ENCODE peak calls at places on chromosomes 13 and 19, in four cellular contexts. One of them, this sample, is unnamed.
A peak's percentile ranks its signal among the peaks of the same experiment; 100 is the strongest.

GRCh38 chr19:23402388-23402787 is 7.1 kb upstream of the ZNF91 start:
- DNase-seq in SK-N-SH: no peak
- DNase-seq in GM12878: no peak
- DNase-seq in HepG2: no peak
- DNase-seq in this sample: no peak

GRCh38 chr19:7641288-7642276 is 4.7 kb downstream of the STXBP2 start:
- DNase-seq in SK-N-SH: no peak
- DNase-seq in GM12878: no peak
- DNase-seq in HepG2: no peak
- DNase-seq in this sample: peak; percentile 26

GRCh38 chr19:18427080-18427751 is 8.0 kb downstream of the SSBP4 start:
- DNase-seq in SK-N-SH: no peak
- DNase-seq in GM12878: no peak
- DNase-seq in HepG2: no peak
- DNase-seq in this sample: no peak

GRCh38 chr13:39516140-39516539 is 86.9 kb downstream of the LHFPL6 start:
- DNase-seq in SK-N-SH: peak; percentile 38
- DNase-seq in GM12878: no peak
- DNase-seq in HepG2: no peak
- DNase-seq in this sample: no peak

GRCh38 chr19:5618591-5618990 is 4.0 kb downstream of the SAFB2 start:
- DNase-seq in SK-N-SH: no peak
- DNase-seq in GM12878: no peak
- DNase-seq in HepG2: no peak
- DNase-seq in this sample: no peak

GRCh38 chr19:17243854-17244617 is 1.7 kb downstream of the NR2F6 start:
- DNase-seq in SK-N-SH: peak; percentile 71
- DNase-seq in GM12878: no peak
- DNase-seq in HepG2: peak; percentile 51
- DNase-seq in this sample: no peak

GRCh38 chr13:29991343-29991742 is 140.9 kb upstream of the UBL3 start:
- DNase-seq in SK-N-SH: no peak
- DNase-seq in GM12878: no peak
- DNase-seq in HepG2: no peak
- DNase-seq in this sample: no peak

GRCh38 chr19:14476307-14476662 is 1.1 kb upstream of the PTGER1 start:
- DNase-seq in SK-N-SH: no peak
- DNase-seq in GM12878: no peak
- DNase-seq in HepG2: no peak
- DNase-seq in this sample: no peak

GRCh38 chr13:60019119-60019993 is 144.4 kb downstream of the DIAPH3 start:
- DNase-seq in SK-N-SH: no peak
- DNase-seq in GM12878: peak; percentile 17
- DNase-seq in HepG2: peak; percentile 3
- DNase-seq in this sample: no peak

GRCh38 chr19:11479470-11480080 is 1.3 kb downstream of the ELAVL3 start:
- DNase-seq in SK-N-SH: peak; percentile 98
- DNase-seq in GM12878: no peak
- DNase-seq in HepG2: peak; percentile 41
- DNase-seq in this sample: no peak

GRCh38 chr13:89061821-89062220 is 1390.7 kb downstream of the SLITRK5 start:
- DNase-seq in SK-N-SH: no peak
- DNase-seq in GM12878: no peak
- DNase-seq in HepG2: peak; percentile 65
- DNase-seq in this sample: no peak

GRCh38 chr19:17183271-17183757 is 31.8 kb upstream of the USE1 start:
- DNase-seq in SK-N-SH: no peak
- DNase-seq in GM12878: no peak
- DNase-seq in HepG2: no peak
- DNase-seq in this sample: no peak

GRCh38 chr19:39623946-39624345 is 21.6 kb downstream of the LGALS13 start:
- DNase-seq in SK-N-SH: no peak
- DNase-seq in GM12878: no peak
- DNase-seq in HepG2: no peak
- DNase-seq in this sample: no peak

GRCh38 chr13:60338754-60339153 is 58.3 kb upstream of the TDRD3 start:
- DNase-seq in SK-N-SH: no peak
- DNase-seq in GM12878: no peak
- DNase-seq in HepG2: no peak
- DNase-seq in this sample: no peak

GRCh38 chr19:44925114-44925891 is 10.9 kb downstream of the APOC1 start:
- DNase-seq in SK-N-SH: no peak
- DNase-seq in GM12878: no peak
- DNase-seq in HepG2: peak; percentile 95
- DNase-seq in this sample: no peak

GRCh38 chr13:44904982-44905381 is 84.3 kb downstream of the NUFIP1 start:
- DNase-seq in SK-N-SH: no peak
- DNase-seq in GM12878: no peak
- DNase-seq in HepG2: no peak
- DNase-seq in this sample: peak; percentile 32

GRCh38 chr13:110555601-110556223 is 5.8 kb downstream of the RAB20 start:
- DNase-seq in SK-N-SH: no peak
- DNase-seq in GM12878: no peak
- DNase-seq in HepG2: peak; percentile 84
- DNase-seq in this sample: no peak

GRCh38 chr13:82681535-82681934 is 1200.7 kb downstream of the SLITRK1 start:
- DNase-seq in SK-N-SH: no peak
- DNase-seq in GM12878: no peak
- DNase-seq in HepG2: no peak
- DNase-seq in this sample: no peak

GRCh38 chr13:68944272-68944671 is 1163.4 kb upstream of the ATXN8OS start:
- DNase-seq in SK-N-SH: peak; percentile 16
- DNase-seq in GM12878: no peak
- DNase-seq in HepG2: no peak
- DNase-seq in this sample: no peak

GRCh38 chr19:48770223-48770622 is 14.9 kb downstream of the FGF21 start:
- DNase-seq in SK-N-SH: no peak
- DNase-seq in GM12878: no peak
- DNase-seq in HepG2: no peak
- DNase-seq in this sample: no peak

GRCh38 chr19:43620061-43621001 is 902 bp upstream of the ZNF428 start:
- DNase-seq in SK-N-SH: no peak
- DNase-seq in GM12878: no peak
- DNase-seq in HepG2: no peak
- DNase-seq in this sample: no peak

GRCh38 chr19:15265214-15265613 is 33.0 kb upstream of the EPHX3 start:
- DNase-seq in SK-N-SH: no peak
- DNase-seq in GM12878: no peak
- DNase-seq in HepG2: no peak
- DNase-seq in this sample: no peak

GRCh38 chr19:52786078-52786463 is 520 bp downstream of the ZNF600 start:
- DNase-seq in SK-N-SH: peak; percentile 41
- DNase-seq in GM12878: no peak
- DNase-seq in HepG2: no peak
- DNase-seq in this sample: no peak

GRCh38 chr13:51412431-51412830 is 40.4 kb downstream of the INTS6 start:
- DNase-seq in SK-N-SH: no peak
- DNase-seq in GM12878: no peak
- DNase-seq in HepG2: no peak
- DNase-seq in this sample: no peak

GRCh38 chr19:33134571-33135041 is 2.7 kb downstream of the WDR88 start:
- DNase-seq in SK-N-SH: peak; percentile 44
- DNase-seq in GM12878: no peak
- DNase-seq in HepG2: no peak
- DNase-seq in this sample: no peak

GRCh38 chr13:26498524-26499208 is 58.8 kb upstream of the WASF3 start:
- DNase-seq in SK-N-SH: no peak
- DNase-seq in GM12878: no peak
- DNase-seq in HepG2: no peak
- DNase-seq in this sample: no peak
- TF ChIP-seq PBX3 in SK-N-SH: peak; percentile 72
- TF ChIP-seq PBX3 in GM12878: no peak
- TF ChIP-seq PBX3 in HepG2: no peak
- TF ChIP-seq PBX3 in this sample: no peak

GRCh38 chr13:20718958-20719566 is 15.6 kb downstream of the IL17D start:
- DNase-seq in SK-N-SH: no peak
- DNase-seq in GM12878: no peak
- DNase-seq in HepG2: no peak
- DNase-seq in this sample: no peak
- TF ChIP-seq PBX3 in SK-N-SH: no peak
- TF ChIP-seq PBX3 in GM12878: no peak
- TF ChIP-seq PBX3 in HepG2: no peak
- TF ChIP-seq PBX3 in this sample: no peak

DNA sequence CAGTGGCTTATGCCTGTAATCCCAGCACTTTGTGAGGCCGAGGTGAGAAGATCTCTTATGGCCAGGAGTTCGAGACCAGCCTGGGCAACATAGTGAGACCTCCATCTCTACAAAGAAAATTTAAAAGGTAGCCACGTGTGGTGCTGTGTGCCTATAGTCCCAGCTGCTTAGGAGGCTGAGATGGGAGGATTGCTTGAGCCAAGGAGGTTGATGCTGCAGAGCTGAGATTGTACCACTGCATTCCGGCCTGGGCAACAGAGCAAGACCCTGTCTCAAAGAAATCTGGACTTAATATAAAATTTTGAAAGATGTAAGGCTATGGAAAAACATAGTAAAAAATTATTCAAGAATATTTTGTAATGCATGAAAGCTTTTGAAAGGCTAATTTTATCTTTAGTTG is 65.3 kb upstream of the RNF113B start:
- DNase-seq in SK-N-SH: no peak
- DNase-seq in GM12878: no peak
- DNase-seq in HepG2: no peak
- DNase-seq in this sample: no peak
- TF ChIP-seq PBX3 in SK-N-SH: no peak
- TF ChIP-seq PBX3 in GM12878: no peak
- TF ChIP-seq PBX3 in HepG2: no peak
- TF ChIP-seq PBX3 in this sample: no peak

GRCh38 chr13:79290595-79291244 is 115.3 kb downstream of the RBM26 start:
- DNase-seq in SK-N-SH: no peak
- DNase-seq in GM12878: no peak
- DNase-seq in HepG2: no peak
- DNase-seq in this sample: no peak
- TF ChIP-seq PBX3 in SK-N-SH: no peak
- TF ChIP-seq PBX3 in GM12878: no peak
- TF ChIP-seq PBX3 in HepG2: no peak
- TF ChIP-seq PBX3 in this sample: no peak

DNA sequence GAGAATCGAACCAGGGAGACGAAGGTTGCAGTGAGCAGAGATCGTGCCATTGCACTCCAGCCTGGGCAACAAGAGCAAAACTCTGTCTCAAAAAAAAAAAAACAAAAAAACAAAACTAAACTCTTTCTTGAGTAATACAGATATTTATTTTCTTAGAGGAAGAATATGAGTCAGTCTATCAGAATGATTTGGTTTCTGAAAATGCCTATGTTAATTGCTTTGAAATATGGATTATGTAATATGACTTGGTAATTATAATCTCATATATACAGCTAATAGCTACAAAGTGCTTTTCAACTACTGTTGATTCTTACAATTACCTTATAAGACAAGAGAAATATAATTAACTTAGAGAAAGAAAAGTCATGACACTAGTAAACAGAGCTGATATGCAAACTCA is 88.1 kb downstream of the TBC1D4 start:
- DNase-seq in SK-N-SH: no peak
- DNase-seq in GM12878: no peak
- DNase-seq in HepG2: no peak
- DNase-seq in this sample: no peak
- TF ChIP-seq PBX3 in SK-N-SH: no peak
- TF ChIP-seq PBX3 in GM12878: no peak
- TF ChIP-seq PBX3 in HepG2: no peak
- TF ChIP-seq PBX3 in this sample: no peak

DNA sequence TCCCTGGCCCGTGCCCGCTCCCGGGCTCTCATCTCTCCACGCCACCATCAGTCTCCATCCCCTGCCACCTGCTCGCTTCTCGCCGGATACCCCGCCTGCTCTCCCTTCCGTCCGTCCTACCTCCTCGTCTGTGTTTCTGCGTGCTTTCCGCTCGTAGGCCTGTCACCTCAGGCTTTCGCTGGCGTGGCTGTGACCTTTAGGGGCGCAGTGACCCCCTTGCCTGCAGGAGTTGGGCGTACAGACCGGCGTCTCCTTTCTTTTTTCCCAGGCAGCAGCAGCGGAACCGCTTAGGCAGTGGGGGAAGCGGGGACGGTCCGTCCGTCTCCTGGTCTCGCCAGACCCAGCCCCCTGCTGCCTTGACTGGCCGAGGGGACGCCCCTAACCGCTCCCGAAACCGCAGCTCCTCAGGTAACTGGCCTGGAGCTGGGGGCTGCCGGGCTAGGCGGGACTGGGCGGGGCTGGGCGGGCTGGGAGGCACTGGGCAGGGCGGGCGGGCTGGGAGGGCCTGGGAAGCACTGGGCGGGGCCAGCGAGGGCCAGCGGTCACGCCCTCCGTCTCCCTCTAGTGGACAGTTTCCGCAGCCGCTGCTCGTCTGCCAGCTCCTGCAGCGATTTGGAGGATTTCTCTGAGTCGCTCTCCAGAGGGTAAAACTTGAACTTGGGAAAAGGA is 6.3 kb downstream of the PGLYRP1 start:
- DNase-seq in SK-N-SH: peak; percentile 94
- DNase-seq in GM12878: peak; percentile 11
- DNase-seq in HepG2: peak; percentile 43
- DNase-seq in this sample: peak; percentile 87
- TF ChIP-seq PBX3 in SK-N-SH: no peak
- TF ChIP-seq PBX3 in GM12878: no peak
- TF ChIP-seq PBX3 in HepG2: no peak
- TF ChIP-seq PBX3 in this sample: no peak

DNA sequence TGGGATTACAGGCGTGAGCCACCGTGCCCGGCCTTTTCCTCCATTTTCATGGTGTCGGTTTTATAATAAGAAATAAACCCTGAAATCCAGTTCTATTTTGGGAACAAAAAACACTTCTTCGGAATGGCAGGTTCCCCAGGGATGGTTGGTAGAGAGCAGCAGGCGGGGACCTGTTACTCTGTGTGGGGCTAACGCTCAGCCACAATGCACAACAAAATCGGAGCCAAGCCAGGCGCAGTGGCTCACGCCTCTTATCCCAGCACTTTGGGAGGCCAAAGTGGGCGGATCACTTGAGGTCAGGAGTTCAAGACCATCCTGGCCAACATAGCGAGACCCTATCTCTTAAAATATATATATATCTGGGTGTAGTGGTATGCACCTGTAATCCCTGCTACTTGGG is 5.7 kb downstream of the TBXA2R start:
- DNase-seq in SK-N-SH: no peak
- DNase-seq in GM12878: no peak
- DNase-seq in HepG2: no peak
- DNase-seq in this sample: no peak
- TF ChIP-seq PBX3 in SK-N-SH: no peak
- TF ChIP-seq PBX3 in GM12878: no peak
- TF ChIP-seq PBX3 in HepG2: no peak
- TF ChIP-seq PBX3 in this sample: no peak

GRCh38 chr19:56104423-56104822 is 16.7 kb downstream of the ZNF787 start:
- DNase-seq in SK-N-SH: no peak
- DNase-seq in GM12878: no peak
- DNase-seq in HepG2: no peak
- DNase-seq in this sample: no peak

GRCh38 chr19:56106993-56107392 is 14.1 kb downstream of the ZNF787 start:
- DNase-seq in SK-N-SH: no peak
- DNase-seq in GM12878: no peak
- DNase-seq in HepG2: no peak
- DNase-seq in this sample: no peak

GRCh38 chr19:56106397-56106849 is 14.7 kb downstream of the ZNF787 start:
- DNase-seq in SK-N-SH: no peak
- DNase-seq in GM12878: no peak
- DNase-seq in HepG2: no peak
- DNase-seq in this sample: no peak

GRCh38 chr19:56103027-56103614 is 18.0 kb downstream of the ZNF787 start:
- DNase-seq in SK-N-SH: no peak
- DNase-seq in GM12878: no peak
- DNase-seq in HepG2: no peak
- DNase-seq in this sample: no peak

GRCh38 chr19:56105090-56105701 is 15.9 kb downstream of the ZNF787 start:
- DNase-seq in SK-N-SH: no peak
- DNase-seq in GM12878: no peak
- DNase-seq in HepG2: peak; percentile 78
- DNase-seq in this sample: peak; percentile 57
- TF ChIP-seq PBX3 in SK-N-SH: no peak
- TF ChIP-seq PBX3 in GM12878: no peak
- TF ChIP-seq PBX3 in HepG2: no peak
- TF ChIP-seq PBX3 in this sample: no peak

This sample was measured in A549.